ENCODE peak calls at places on chromosomes 5 and 9, in seven cellular contexts. Z is retinal pigment epithelial cell, Q is suprapubic skin, B is cardiac muscle cell, R is astrocyte of the spinal cord, X is testis, I is pancreas. K is an unnamed sample.
A peak's percentile ranks its signal among the peaks of the same experiment; 100 is the strongest.

GRCh38 chr5:91293131-91293530 is 90.0 kb downstream of the ARRDC3 start:
- DNase-seq in Z (no peak), Q (no peak), B (peak; percentile 51), R (peak; percentile 84), X (no peak), I (no peak), K (no peak)

GRCh38 chr5:170053896-170054295 is 51.8 kb upstream of the FOXI1 start:
- DNase-seq in Z (no peak), Q (no peak), B (no peak), R (no peak), X (no peak), I (no peak), K (no peak)

GRCh38 chr5:99275128-99275527 is 346.3 kb upstream of the CHD1 start:
- DNase-seq in Z (no peak), Q (no peak), B (no peak), R (no peak), X (no peak), I (no peak), K (no peak)

GRCh38 chr5:13566903-13567339 is 377.6 kb downstream of the DNAH5 start:
- DNase-seq in Z (peak; percentile 39), Q (no peak), B (no peak), R (peak; percentile 58), X (no peak), I (no peak), K (no peak)

GRCh38 chr9:16869140-16869903 is 1.1 kb downstream of the BNC2 start:
- DNase-seq in Z (no peak), Q (no peak), B (peak; percentile 28), R (peak; percentile 58), X (peak; percentile 56), I (no peak), K (no peak)

GRCh38 chr5:151125421-151125820 is 32.2 kb downstream of the ANXA6 start:
- DNase-seq in Z (no peak), Q (no peak), B (no peak), R (no peak), X (no peak), I (no peak), K (no peak)

GRCh38 chr9:95129651-95130291 is 187.7 kb downstream of the FANCC start:
- DNase-seq in Z (no peak), Q (no peak), B (no peak), R (no peak), X (no peak), I (no peak), K (peak; percentile 35)

GRCh38 chr5:100623719-100624118 is 88.5 kb downstream of the FAM174A start:
- DNase-seq in Z (peak; percentile 7), Q (no peak), B (no peak), R (peak; percentile 49), X (no peak), I (no peak), K (no peak)

GRCh38 chr5:58751222-58751621 is 168.3 kb downstream of the RAB3C start:
- DNase-seq in Z (peak; percentile 81), Q (no peak), B (no peak), R (peak; percentile 4), X (no peak), I (no peak), K (no peak)

GRCh38 chr9:114958021-114958846 is 27.8 kb upstream of the TNFSF8 start:
- DNase-seq in Z (no peak), Q (peak; percentile 61), B (no peak), R (no peak), X (peak; percentile 19), I (no peak), K (no peak)

GRCh38 chr5:149426931-149427330 is 47.8 kb upstream of the IL17B start:
- DNase-seq in Z (no peak), Q (no peak), B (no peak), R (no peak), X (no peak), I (no peak), K (no peak)

GRCh38 chr5:126938461-126938860 is 91.9 kb downstream of the MARCHF3 start:
- DNase-seq in Z (no peak), Q (no peak), B (no peak), R (peak; percentile 57), X (no peak), I (no peak), K (no peak)

GRCh38 chr9:124663046-124663961 is 107.8 kb downstream of the NR6A1 start:
- DNase-seq in Z (no peak), Q (no peak), B (no peak), R (peak; percentile 37), X (no peak), I (no peak), K (no peak)

GRCh38 chr5:35436441-35437057 is 181.1 kb upstream of the SPEF2 start:
- DNase-seq in Z (no peak), Q (no peak), B (peak; percentile 64), R (peak; percentile 11), X (no peak), I (no peak), K (no peak)

GRCh38 chr5:60257852-60258251 is 364.3 kb upstream of the PDE4D start:
- DNase-seq in Z (no peak), Q (no peak), B (no peak), R (no peak), X (no peak), I (no peak), K (no peak)

GRCh38 chr5:14110196-14110595 is 32.9 kb upstream of the TRIO start:
- DNase-seq in Z (no peak), Q (no peak), B (no peak), R (peak; percentile 19), X (no peak), I (no peak), K (no peak)

GRCh38 chr9:133134419-133135190 is 13.6 kb upstream of the RALGDS start:
- DNase-seq in Z (no peak), Q (peak; percentile 74), B (no peak), R (peak; percentile 24), X (no peak), I (no peak), K (no peak)
- H3K4me3 ChIP-seq in Z (no peak overlapping the region), Q (no peak overlapping the region), B (no peak overlapping the region), R (no peak overlapping the region), X (no peak overlapping the region), I (no peak overlapping the region), K (peak overlapping the region; percentile 9)

GRCh38 chr9:137071282-137071681 is 925 bp upstream of the SAPCD2 start:
- DNase-seq in Z (no peak), Q (no peak), B (no peak), R (no peak), X (no peak), I (no peak), K (no peak)

GRCh38 chr9:137069508-137070071 is 767 bp downstream of the SAPCD2 start:
- DNase-seq in Z (no peak), Q (peak; percentile 65), B (peak; percentile 53), R (no peak), X (no peak), I (no peak), K (no peak)

GRCh38 chr9:137068539-137069507 is 1.5 kb downstream of the SAPCD2 start:
- DNase-seq in Z (no peak), Q (peak; percentile 60), B (no peak), R (no peak), X (no peak), I (no peak), K (no peak)

GRCh38 chr9:137070201-137070905 is at the start of gene SAPCD2:
- DNase-seq in Z (peak; percentile 59), Q (peak; percentile 90), B (peak; percentile 95), R (peak; percentile 80), X (peak; percentile 91), I (peak; percentile 88), K (peak; percentile 89)

DNA sequence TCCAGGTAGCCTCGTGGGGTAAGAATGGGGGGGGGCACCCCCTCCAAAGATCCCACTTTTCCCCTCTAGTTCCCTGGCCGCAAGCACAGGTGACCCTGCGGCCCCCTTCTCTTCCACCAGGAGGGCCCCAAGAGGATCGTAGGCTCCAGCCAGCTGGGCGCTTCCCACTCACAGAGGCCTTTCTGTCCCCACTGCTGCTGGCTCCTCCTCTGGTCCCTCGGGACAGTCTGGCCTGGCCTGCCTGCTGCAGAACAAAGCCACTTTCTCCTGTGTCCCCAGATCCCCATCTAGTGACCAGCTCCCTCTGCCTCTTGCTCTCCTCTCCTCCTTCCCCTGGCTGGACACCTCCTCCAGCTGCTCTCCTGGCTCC is 534 bp upstream of the SAPCD2 start:
- DNase-seq in Z (no peak), Q (peak; percentile 75), B (no peak), R (no peak), X (peak; percentile 49), I (no peak), K (no peak)
- TF ChIP-seq CTCF in Z (no peak), Q (no peak), B (no peak), R (peak; percentile 10), X (no peak), I (no peak), K (no peak)

DNA sequence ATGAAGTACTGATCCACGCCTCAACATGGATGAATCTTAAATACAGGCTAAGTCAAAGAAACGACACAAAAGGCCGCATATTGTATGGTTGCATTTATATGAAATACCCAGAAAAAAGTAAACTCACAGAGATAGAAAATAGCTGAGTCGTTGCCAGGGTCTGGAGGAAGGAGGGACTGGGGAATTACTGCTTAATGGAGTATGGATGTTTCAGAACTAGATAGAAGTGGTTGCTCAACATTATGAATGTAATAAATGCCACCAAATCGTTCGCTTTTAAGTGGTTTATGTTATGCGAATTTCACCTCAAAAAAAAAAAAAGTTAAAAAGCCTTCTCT is 780 bp upstream of the MSANTD3 start:
- DNase-seq in Z (no peak), Q (no peak), B (no peak), R (no peak), X (no peak), I (no peak), K (no peak)
- H3K4me3 ChIP-seq in Z (peak overlapping the region; percentile 81), Q (peak overlapping the region; percentile 86), B (peak overlapping the region; percentile 72), R (peak overlapping the region; percentile 61), X (peak overlapping the region; percentile 81), I (peak overlapping the region; percentile 60), K (peak overlapping the region; percentile 48)

DNA sequence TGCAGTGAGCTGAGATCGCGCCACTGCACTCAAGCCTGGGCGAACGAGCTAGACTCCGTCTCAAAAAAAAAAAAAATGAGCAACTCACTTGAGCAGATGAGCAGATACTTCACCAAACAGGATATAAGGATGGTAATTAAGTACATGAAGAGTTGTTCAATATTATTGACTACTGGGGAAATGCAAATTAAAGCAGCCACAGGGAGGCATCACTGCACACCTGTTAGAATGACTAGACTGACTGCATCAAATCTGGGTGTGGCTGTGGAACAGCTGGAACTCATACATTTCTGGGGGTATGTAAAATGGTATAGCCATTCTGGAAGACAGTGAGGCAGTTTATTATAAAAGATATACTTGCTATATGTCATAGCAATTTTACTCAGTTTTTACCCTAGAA is 93.0 kb downstream of the WNK2 start:
- DNase-seq in Z (no peak), Q (no peak), B (no peak), R (no peak), X (no peak), I (no peak), K (no peak)
- TF ChIP-seq CTCF in Z (no peak), Q (no peak), B (no peak), R (no peak), X (no peak), I (no peak), K (peak; percentile 45)